ENCODE peak calls at places on chromosome 18, in six cellular contexts. M, R, L, Z, O and J are unnamed samples.

GRCh38 chr18:9818423-9818734 is 67.4 kb upstream of the TXNDC2 start:
- DNase-seq in M (no peak), R (no peak), L (no peak), Z (no peak), O (no peak), J (no peak)

GRCh38 chr18:48949051-48949605 is 1.6 kb downstream of the SMAD7 start:
- DNase-seq in M (no peak), R (peak; percentile 82), L (no peak), Z (no peak), O (no peak), J (no peak)

GRCh38 chr18:68623342-68623741 is 91.6 kb downstream of the TMX3 start:
- DNase-seq in M (peak; percentile 38), R (no peak), L (peak; percentile 60), Z (peak; percentile 84), O (peak; percentile 64), J (no peak)

GRCh38 chr18:48767090-48767670 is 183.6 kb downstream of the SMAD7 start:
- DNase-seq in M (no peak), R (no peak), L (peak; percentile 14), Z (peak; percentile 45), O (no peak), J (no peak)

GRCh38 chr18:37334494-37335125 is 231.0 kb downstream of the CELF4 start:
- DNase-seq in M (no peak), R (no peak), L (peak; percentile 78), Z (peak; percentile 46), O (no peak), J (no peak)

GRCh38 chr18:32899819-32900218 is 127.0 kb upstream of the KLHL14 start:
- DNase-seq in M (no peak), R (no peak), L (no peak), Z (peak; percentile 4), O (no peak), J (no peak)

GRCh38 chr18:51988277-51988676 is 351.7 kb upstream of the DCC start:
- DNase-seq in M (no peak), R (no peak), L (no peak), Z (no peak), O (no peak), J (no peak)

GRCh38 chr18:38077219-38077618 is 511.6 kb upstream of the CELF4 start:
- DNase-seq in M (no peak), R (no peak), L (no peak), Z (no peak), O (no peak), J (no peak)

GRCh38 chr18:37564796-37565137 is 831 bp downstream of the CELF4 start:
- DNase-seq in M (peak; percentile 61), R (peak; percentile 14), L (peak; percentile 45), Z (peak; percentile 21), O (no peak), J (no peak)

GRCh38 chr18:686339-687111 is 25.9 kb downstream of the ENOSF1 start:
- DNase-seq in M (no peak), R (no peak), L (peak; percentile 5), Z (peak; percentile 23), O (no peak), J (no peak)

GRCh38 chr18:52451252-52451651 is 111.3 kb downstream of the DCC start:
- DNase-seq in M (no peak), R (no peak), L (no peak), Z (no peak), O (no peak), J (no peak)

GRCh38 chr18:3044931-3045698 is 32.2 kb upstream of the LPIN2 start:
- DNase-seq in M (peak; percentile 85), R (peak; percentile 86), L (peak; percentile 3), Z (no peak), O (no peak), J (no peak)

GRCh38 chr18:74342416-74343043 is 26.9 kb downstream of the C18orf63 start:
- DNase-seq in M (peak; percentile 70), R (peak; percentile 21), L (peak; percentile 51), Z (peak; percentile 77), O (no peak), J (no peak)

GRCh38 chr18:44231936-44232335 is 448.8 kb upstream of the SETBP1 start:
- DNase-seq in M (no peak), R (no peak), L (no peak), Z (no peak), O (no peak), J (no peak)

GRCh38 chr18:41721103-41721502 is 233.9 kb upstream of the PIK3C3 start:
- DNase-seq in M (no peak), R (no peak), L (no peak), Z (no peak), O (no peak), J (no peak)

GRCh38 chr18:48885951-48886400 is 64.8 kb downstream of the SMAD7 start:
- DNase-seq in M (no peak), R (no peak), L (no peak), Z (no peak), O (peak; percentile 56), J (no peak)

GRCh38 chr18:59079264-59079972 is 60.3 kb upstream of the SEC11C start:
- DNase-seq in M (no peak), R (no peak), L (no peak), Z (no peak), O (no peak), J (no peak)

GRCh38 chr18:74906189-74906588 is 302.8 kb downstream of the PTGR3 start:
- DNase-seq in M (no peak), R (peak; percentile 32), L (peak; percentile 11), Z (peak; percentile 96), O (no peak), J (no peak)

GRCh38 chr18:10690376-10690775 is 164.5 kb downstream of the NAPG start:
- DNase-seq in M (no peak), R (no peak), L (no peak), Z (no peak), O (no peak), J (no peak)

GRCh38 chr18:43571078-43571689 is 293.9 kb upstream of the SYT4 start:
- DNase-seq in M (peak; percentile 52), R (no peak), L (peak; percentile 25), Z (peak; percentile 47), O (no peak), J (no peak)

GRCh38 chr18:906416-907170 is 1.9 kb downstream of the ADCYAP1 start:
- DNase-seq in M (no peak), R (no peak), L (no peak), Z (no peak), O (no peak), J (no peak)

GRCh38 chr18:45218436-45218835 is 396.8 kb upstream of the SLC14A2 start:
- DNase-seq in M (no peak), R (no peak), L (no peak), Z (no peak), O (no peak), J (no peak)

GRCh38 chr18:59629894-59630293 is 67.3 kb downstream of the CCBE1 start:
- DNase-seq in M (peak; percentile 28), R (no peak), L (no peak), Z (no peak), O (peak; percentile 88), J (no peak)

GRCh38 chr18:74963820-74964446 is 245.0 kb downstream of the PTGR3 start:
- DNase-seq in M (peak; percentile 61), R (peak; percentile 24), L (peak; percentile 37), Z (peak; percentile 56), O (no peak), J (no peak)

GRCh38 chr18:77052297-77052645 is 80.3 kb downstream of the MBP start:
- DNase-seq in M (no peak), R (no peak), L (no peak), Z (no peak), O (no peak), J (no peak)

GRCh38 chr18:33677891-33678290 is 99.9 kb downstream of the ASXL3 start:
- DNase-seq in M (no peak), R (no peak), L (no peak), Z (no peak), O (no peak), J (no peak)

GRCh38 chr18:5397102-5397501 is 101.6 kb upstream of the ZBTB14 start:
- DNase-seq in M (no peak), R (no peak), L (no peak), Z (no peak), O (no peak), J (no peak)

DNA sequence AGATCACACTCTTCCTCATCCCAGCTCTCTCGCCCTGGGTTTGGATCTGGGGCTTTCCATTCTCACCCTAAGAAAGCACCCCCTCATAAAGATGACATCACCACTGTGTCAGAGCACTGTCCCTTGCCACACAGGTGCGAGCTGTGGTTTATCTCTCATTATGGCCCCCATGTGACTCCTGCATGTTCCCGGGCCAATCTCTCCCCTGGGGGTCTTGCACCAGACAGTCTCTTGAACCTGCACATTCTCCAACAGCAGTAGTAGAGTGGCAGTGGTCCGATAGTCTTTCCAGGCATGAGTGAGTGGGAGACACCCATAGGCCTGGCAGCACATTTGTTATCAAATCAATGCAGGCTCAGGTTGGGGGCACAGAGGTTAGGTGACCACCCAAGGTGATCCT is 130.5 kb downstream of the HRH4 start:
- DNase-seq in M (no peak), R (no peak), L (no peak), Z (no peak), O (no peak), J (no peak)
- H3K27me3 ChIP-seq in M (peaks cover 3% of the 10 kb centered on the region), R (no peaks in the 10 kb centered on the region), L (peaks cover 5% of the 10 kb centered on the region), Z (peaks cover 6% of the 10 kb centered on the region), O (no peaks in the 10 kb centered on the region), J (no peaks in the 10 kb centered on the region)

DNA sequence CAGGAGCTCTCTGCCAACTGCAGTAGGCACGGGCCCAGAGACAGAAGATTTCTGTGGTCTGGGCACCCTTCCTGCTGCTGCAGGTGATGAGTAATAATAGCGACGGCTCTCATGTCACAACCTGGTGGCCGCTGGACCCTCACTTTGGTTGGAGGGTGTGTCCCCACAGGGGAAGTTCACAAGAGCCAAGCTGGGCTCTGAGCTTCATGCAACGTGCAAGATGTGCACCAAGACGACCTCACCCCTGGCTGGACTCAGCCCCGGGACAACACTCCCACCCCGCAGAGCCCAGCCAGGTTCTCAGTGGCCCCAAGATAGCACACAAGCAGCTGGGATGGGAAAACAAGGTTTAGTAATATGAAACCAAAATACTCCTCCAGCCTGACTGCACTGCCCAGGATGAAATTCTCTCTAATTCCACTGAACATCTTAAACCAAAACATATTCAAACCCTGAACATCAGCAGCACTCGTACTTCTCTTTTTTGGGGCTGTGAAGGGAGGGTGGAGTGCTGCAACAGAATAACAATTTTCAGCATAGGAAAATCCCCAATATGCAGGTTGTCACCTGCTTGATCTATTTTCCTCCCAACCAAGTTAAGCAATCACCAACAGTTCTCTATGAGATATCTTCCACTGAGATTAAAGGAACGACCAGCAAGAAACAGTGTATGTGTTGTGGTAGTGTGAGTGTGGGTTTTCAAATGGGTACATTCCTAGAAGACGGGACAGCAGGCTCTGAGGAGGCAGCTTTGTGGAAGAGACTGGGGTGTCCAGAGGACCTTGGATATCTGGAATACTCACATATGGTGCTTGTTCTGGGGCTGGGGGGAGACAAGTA is 26.5 kb downstream of the BCL2 start:
- DNase-seq in M (no peak), R (peak; percentile 43), L (no peak), Z (no peak), O (no peak), J (peak; percentile 7)
- H3K4me1 ChIP-seq in M (no peaks in the 10 kb centered on the region), R (peaks cover 4% of the 10 kb centered on the region), L (no peaks in the 10 kb centered on the region), Z (no peaks in the 10 kb centered on the region), O (no peaks in the 10 kb centered on the region), J (no peaks in the 10 kb centered on the region)

GRCh38 chr18:25166113-25166512 is 185.9 kb downstream of the ZNF521 start:
- DNase-seq in M (no peak), R (no peak), L (peak; percentile 45), Z (peak; percentile 73), O (no peak), J (no peak)
- H3K27me3 ChIP-seq in M (no peaks in the 10 kb centered on the region), R (no peaks in the 10 kb centered on the region), L (no peaks in the 10 kb centered on the region), Z (no peaks in the 10 kb centered on the region), O (no peaks in the 10 kb centered on the region), J (no peaks in the 10 kb centered on the region)

DNA sequence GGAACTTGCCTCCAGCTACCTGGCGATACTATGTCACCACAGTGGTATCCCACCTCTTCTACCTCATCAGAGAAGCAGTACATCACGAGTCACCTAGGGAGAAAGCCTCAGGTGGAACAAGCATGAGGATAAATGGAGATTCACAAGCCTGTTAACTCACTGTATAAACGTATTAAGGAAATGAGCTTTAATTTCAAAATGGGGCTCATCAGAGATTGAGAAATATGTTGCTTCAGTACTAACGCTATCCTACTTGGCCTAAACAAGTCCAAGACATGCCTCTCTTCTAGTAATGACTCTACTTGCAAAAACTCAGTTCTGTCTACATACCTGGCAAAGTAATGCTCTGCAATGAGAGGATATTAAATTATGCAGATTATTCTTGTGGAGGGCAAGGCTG is 4.3 kb downstream of the SLC39A6 start:
- DNase-seq in M (no peak), R (no peak), L (no peak), Z (no peak), O (no peak), J (no peak)
- H3K4me1 ChIP-seq in M (peaks cover 14% of the 10 kb centered on the region), R (no peaks in the 10 kb centered on the region), L (no peaks in the 10 kb centered on the region), Z (peaks cover 5% of the 10 kb centered on the region), O (no peaks in the 10 kb centered on the region), J (peaks cover 4% of the 10 kb centered on the region)